ENCODE peak calls at places on chromosomes 4 and X, in ten cellular contexts. One of them, this sample, is unnamed.

GRCh38 chr4:42627887-42628646 is 28.8 kb downstream of the ATP8A1 start:
- DNase-seq in PC-3: no peak
- DNase-seq in DND-41: peak; percentile 19
- DNase-seq in HepG2: no peak
- DNase-seq in GM23248: no peak
- DNase-seq in H1: no peak
- DNase-seq in hepatocyte: no peak
- DNase-seq in mammary epithelial cell: no peak
- DNase-seq in fibroblast of lung: no peak
- DNase-seq in endothelial cell of umbilical vein: no peak
- DNase-seq in this sample: no peak

GRCh38 chr4:115969756-115970155 is 856.3 kb upstream of the NDST4 start:
- DNase-seq in H1: no peak
- DNase-seq in GM23248: no peak
- DNase-seq in HepG2: no peak
- DNase-seq in DND-41: no peak
- DNase-seq in hepatocyte: no peak
- DNase-seq in mammary epithelial cell: peak; percentile 39
- DNase-seq in fibroblast of lung: no peak
- DNase-seq in PC-3: no peak
- DNase-seq in endothelial cell of umbilical vein: no peak
- DNase-seq in this sample: no peak

GRCh38 chr4:189322426-189322825 is 618.2 kb upstream of the FRG1 start:
- DNase-seq in DND-41: no peak
- DNase-seq in H1: no peak
- DNase-seq in fibroblast of lung: no peak
- DNase-seq in PC-3: no peak
- DNase-seq in hepatocyte: no peak
- DNase-seq in GM23248: no peak
- DNase-seq in mammary epithelial cell: no peak
- DNase-seq in HepG2: no peak
- DNase-seq in endothelial cell of umbilical vein: no peak
- DNase-seq in this sample: no peak

GRCh38 chr4:154982187-154983047 is 201.3 kb downstream of the RBM46 start:
- DNase-seq in mammary epithelial cell: peak; percentile 44
- DNase-seq in DND-41: peak; percentile 24
- DNase-seq in endothelial cell of umbilical vein: peak; percentile 61
- DNase-seq in H1: peak; percentile 76
- DNase-seq in hepatocyte: peak; percentile 76
- DNase-seq in GM23248: peak; percentile 75
- DNase-seq in HepG2: peak; percentile 32
- DNase-seq in fibroblast of lung: peak; percentile 25
- DNase-seq in PC-3: peak; percentile 69
- DNase-seq in this sample: peak; percentile 55

GRCh38 chrX:71541546-71542022 is 8.7 kb downstream of the OGT start:
- DNase-seq in hepatocyte: no peak
- DNase-seq in endothelial cell of umbilical vein: peak; percentile 67
- DNase-seq in DND-41: peak; percentile 27
- DNase-seq in PC-3: peak; percentile 46
- DNase-seq in GM23248: peak; percentile 85
- DNase-seq in HepG2: no peak
- DNase-seq in fibroblast of lung: peak; percentile 60
- DNase-seq in H1: no peak
- DNase-seq in mammary epithelial cell: peak; percentile 29
- DNase-seq in this sample: no peak

GRCh38 chr4:137949746-137950145 is 292.4 kb downstream of the SLC7A11 start:
- DNase-seq in HepG2: no peak
- DNase-seq in fibroblast of lung: peak; percentile 8
- DNase-seq in GM23248: peak; percentile 26
- DNase-seq in hepatocyte: no peak
- DNase-seq in endothelial cell of umbilical vein: no peak
- DNase-seq in DND-41: no peak
- DNase-seq in H1: no peak
- DNase-seq in mammary epithelial cell: no peak
- DNase-seq in PC-3: no peak
- DNase-seq in this sample: no peak

GRCh38 chr4:35151816-35152572 is 1092.3 kb downstream of the ARAP2 start:
- DNase-seq in GM23248: no peak
- DNase-seq in DND-41: no peak
- DNase-seq in hepatocyte: peak; percentile 44
- DNase-seq in H1: peak; percentile 66
- DNase-seq in HepG2: peak; percentile 32
- DNase-seq in mammary epithelial cell: no peak
- DNase-seq in PC-3: peak; percentile 67
- DNase-seq in endothelial cell of umbilical vein: no peak
- DNase-seq in fibroblast of lung: no peak
- DNase-seq in this sample: peak; percentile 13

GRCh38 chr4:94410678-94411206 is 41.0 kb upstream of the PDLIM5 start:
- DNase-seq in mammary epithelial cell: no peak
- DNase-seq in DND-41: no peak
- DNase-seq in fibroblast of lung: no peak
- DNase-seq in GM23248: peak; percentile 93
- DNase-seq in PC-3: peak; percentile 22
- DNase-seq in H1: no peak
- DNase-seq in hepatocyte: peak; percentile 8
- DNase-seq in endothelial cell of umbilical vein: no peak
- DNase-seq in HepG2: peak; percentile 76
- DNase-seq in this sample: no peak

GRCh38 chr4:183971938-183972490 is 66.9 kb downstream of the STOX2 start:
- DNase-seq in HepG2: no peak
- DNase-seq in mammary epithelial cell: no peak
- DNase-seq in PC-3: peak; percentile 6
- DNase-seq in endothelial cell of umbilical vein: no peak
- DNase-seq in fibroblast of lung: no peak
- DNase-seq in GM23248: no peak
- DNase-seq in H1: no peak
- DNase-seq in hepatocyte: no peak
- DNase-seq in DND-41: no peak
- DNase-seq in this sample: no peak

GRCh38 chrX:29947225-29947624 is 268.1 kb upstream of the MAGEB2 start:
- DNase-seq in DND-41: no peak
- DNase-seq in H1: no peak
- DNase-seq in GM23248: peak; percentile 20
- DNase-seq in endothelial cell of umbilical vein: no peak
- DNase-seq in fibroblast of lung: no peak
- DNase-seq in PC-3: no peak
- DNase-seq in HepG2: no peak
- DNase-seq in mammary epithelial cell: no peak
- DNase-seq in hepatocyte: no peak
- DNase-seq in this sample: no peak

GRCh38 chrX:69066021-69066757 is 99.1 kb downstream of the PJA1 start:
- DNase-seq in DND-41: no peak
- DNase-seq in GM23248: no peak
- DNase-seq in hepatocyte: no peak
- DNase-seq in HepG2: no peak
- DNase-seq in mammary epithelial cell: no peak
- DNase-seq in PC-3: no peak
- DNase-seq in fibroblast of lung: no peak
- DNase-seq in H1: peak; percentile 16
- DNase-seq in endothelial cell of umbilical vein: no peak
- DNase-seq in this sample: no peak

GRCh38 chr4:98786866-98787265 is 128.5 kb upstream of the TSPAN5 start:
- DNase-seq in DND-41: no peak
- DNase-seq in endothelial cell of umbilical vein: peak; percentile 32
- DNase-seq in fibroblast of lung: no peak
- DNase-seq in HepG2: peak; percentile 21
- DNase-seq in PC-3: no peak
- DNase-seq in hepatocyte: no peak
- DNase-seq in mammary epithelial cell: no peak
- DNase-seq in GM23248: peak; percentile 30
- DNase-seq in H1: no peak
- DNase-seq in this sample: no peak

GRCh38 chr4:77581724-77582123 is 23.9 kb upstream of the CXCL13 start:
- DNase-seq in HepG2: no peak
- DNase-seq in H1: no peak
- DNase-seq in PC-3: peak; percentile 68
- DNase-seq in DND-41: no peak
- DNase-seq in hepatocyte: no peak
- DNase-seq in endothelial cell of umbilical vein: no peak
- DNase-seq in GM23248: peak; percentile 38
- DNase-seq in mammary epithelial cell: peak; percentile 56
- DNase-seq in fibroblast of lung: peak; percentile 43
- DNase-seq in this sample: peak; percentile 68

DNA sequence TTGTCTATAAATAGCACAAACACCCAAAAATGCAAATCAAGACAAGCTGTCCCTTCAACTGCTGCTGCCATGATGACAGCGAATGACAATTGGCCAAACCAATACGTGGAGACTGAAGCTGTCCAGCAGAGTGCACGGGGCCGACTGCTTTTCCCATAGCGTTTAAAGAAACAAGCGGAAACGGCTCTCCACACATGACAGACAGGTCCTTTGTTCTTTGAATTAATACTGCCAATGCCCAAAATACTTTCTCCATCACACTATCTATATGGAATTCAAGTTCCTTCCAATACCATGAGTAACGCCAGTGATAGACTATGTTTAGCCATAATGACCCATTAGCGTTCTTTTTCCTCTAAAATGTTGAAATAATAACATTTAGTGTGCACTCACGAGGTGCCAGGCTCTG is 35.5 kb downstream of the AFAP1 start:
- DNase-seq in HepG2: no peak
- DNase-seq in hepatocyte: no peak
- DNase-seq in DND-41: no peak
- DNase-seq in PC-3: no peak
- DNase-seq in GM23248: peak; percentile 93
- DNase-seq in endothelial cell of umbilical vein: peak; percentile 91
- DNase-seq in fibroblast of lung: peak; percentile 97
- DNase-seq in H1: no peak
- DNase-seq in mammary epithelial cell: no peak
- DNase-seq in this sample: no peak
- H3K4me1 ChIP-seq in HepG2: peaks cover 33% of the 10 kb centered on the region
- H3K4me1 ChIP-seq in hepatocyte: peaks cover 24% of the 10 kb centered on the region
- H3K4me1 ChIP-seq in DND-41: no peaks in the 10 kb centered on the region
- H3K4me1 ChIP-seq in PC-3: peaks cover 31% of the 10 kb centered on the region
- H3K4me1 ChIP-seq in GM23248: peaks cover 72% of the 10 kb centered on the region
- H3K4me1 ChIP-seq in endothelial cell of umbilical vein: peaks cover 85% of the 10 kb centered on the region
- H3K4me1 ChIP-seq in fibroblast of lung: peaks cover 26% of the 10 kb centered on the region
- H3K4me1 ChIP-seq in H1: peaks cover 8% of the 10 kb centered on the region
- H3K4me1 ChIP-seq in mammary epithelial cell: peaks cover 26% of the 10 kb centered on the region
- H3K4me1 ChIP-seq in this sample: no peaks in the 10 kb centered on the region

GRCh38 chrX:84336646-84337045 is 148.6 kb upstream of the RPS6KA6 start:
- DNase-seq in mammary epithelial cell: no peak
- DNase-seq in GM23248: no peak
- DNase-seq in H1: no peak
- DNase-seq in HepG2: no peak
- DNase-seq in fibroblast of lung: peak; percentile 51
- DNase-seq in DND-41: no peak
- DNase-seq in PC-3: no peak
- DNase-seq in hepatocyte: no peak
- DNase-seq in endothelial cell of umbilical vein: no peak
- DNase-seq in this sample: no peak

GRCh38 chrX:84339507-84340364 is 151.7 kb upstream of the RPS6KA6 start:
- DNase-seq in endothelial cell of umbilical vein: peak; percentile 41
- DNase-seq in mammary epithelial cell: peak; percentile 17
- DNase-seq in HepG2: peak; percentile 0
- DNase-seq in H1: no peak
- DNase-seq in hepatocyte: peak; percentile 25
- DNase-seq in GM23248: peak; percentile 32
- DNase-seq in fibroblast of lung: no peak
- DNase-seq in PC-3: peak; percentile 54
- DNase-seq in DND-41: no peak
- DNase-seq in this sample: peak; percentile 26

GRCh38 chrX:84340981-84341380 is 153.0 kb upstream of the RPS6KA6 start:
- DNase-seq in DND-41: no peak
- DNase-seq in endothelial cell of umbilical vein: no peak
- DNase-seq in H1: no peak
- DNase-seq in PC-3: no peak
- DNase-seq in GM23248: peak; percentile 66
- DNase-seq in mammary epithelial cell: peak; percentile 21
- DNase-seq in HepG2: no peak
- DNase-seq in fibroblast of lung: peak; percentile 61
- DNase-seq in hepatocyte: no peak
- DNase-seq in this sample: no peak
- H2AFZ ChIP-seq in DND-41: no peak overlapping the region
- H2AFZ ChIP-seq in endothelial cell of umbilical vein: no peak overlapping the region
- H2AFZ ChIP-seq in H1: no peak overlapping the region
- H2AFZ ChIP-seq in PC-3: no peak overlapping the region
- H2AFZ ChIP-seq in GM23248: no peak overlapping the region
- H2AFZ ChIP-seq in mammary epithelial cell: no peak overlapping the region
- H2AFZ ChIP-seq in HepG2: no peak overlapping the region
- H2AFZ ChIP-seq in fibroblast of lung: no peak overlapping the region
- H2AFZ ChIP-seq in hepatocyte: no peak overlapping the region
- H2AFZ ChIP-seq in this sample: no peak overlapping the region

DNA sequence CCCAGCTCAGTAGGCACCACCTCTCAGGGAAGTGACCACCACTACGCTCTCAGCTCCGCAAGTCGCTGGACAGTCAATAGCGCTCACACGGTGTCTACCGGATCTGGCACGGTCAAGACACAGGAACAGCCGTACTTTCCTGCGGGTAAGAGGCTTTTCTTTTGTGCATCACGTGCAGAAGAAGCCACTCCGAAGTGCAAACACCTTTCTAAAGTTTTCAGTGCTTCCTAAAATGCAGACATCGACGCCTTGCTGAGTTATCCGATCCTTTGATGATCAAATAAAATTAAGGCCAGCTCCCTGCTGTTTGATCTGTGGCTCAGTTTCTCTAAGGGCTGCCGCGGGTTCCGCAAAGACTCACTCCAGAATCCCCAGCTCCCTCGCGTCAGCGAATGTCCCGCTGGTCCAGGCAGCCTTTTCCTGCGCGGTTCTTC is 71.8 kb downstream of the FBXO8 start:
- DNase-seq in fibroblast of lung: no peak
- DNase-seq in HepG2: no peak
- DNase-seq in GM23248: no peak
- DNase-seq in endothelial cell of umbilical vein: no peak
- DNase-seq in PC-3: no peak
- DNase-seq in mammary epithelial cell: no peak
- DNase-seq in DND-41: no peak
- DNase-seq in H1: no peak
- DNase-seq in hepatocyte: no peak
- DNase-seq in this sample: no peak
- TF ChIP-seq EZH2 in fibroblast of lung: peak; percentile 9
- TF ChIP-seq EZH2 in HepG2: no peak
- TF ChIP-seq EZH2 in GM23248: no peak
- TF ChIP-seq EZH2 in endothelial cell of umbilical vein: peak; percentile 78
- TF ChIP-seq EZH2 in PC-3: no peak
- TF ChIP-seq EZH2 in mammary epithelial cell: peak; percentile 65
- TF ChIP-seq EZH2 in DND-41: no peak
- TF ChIP-seq EZH2 in H1: peak; percentile 83
- TF ChIP-seq EZH2 in hepatocyte: peak; percentile 87
- TF ChIP-seq EZH2 in this sample: no peak

DNA sequence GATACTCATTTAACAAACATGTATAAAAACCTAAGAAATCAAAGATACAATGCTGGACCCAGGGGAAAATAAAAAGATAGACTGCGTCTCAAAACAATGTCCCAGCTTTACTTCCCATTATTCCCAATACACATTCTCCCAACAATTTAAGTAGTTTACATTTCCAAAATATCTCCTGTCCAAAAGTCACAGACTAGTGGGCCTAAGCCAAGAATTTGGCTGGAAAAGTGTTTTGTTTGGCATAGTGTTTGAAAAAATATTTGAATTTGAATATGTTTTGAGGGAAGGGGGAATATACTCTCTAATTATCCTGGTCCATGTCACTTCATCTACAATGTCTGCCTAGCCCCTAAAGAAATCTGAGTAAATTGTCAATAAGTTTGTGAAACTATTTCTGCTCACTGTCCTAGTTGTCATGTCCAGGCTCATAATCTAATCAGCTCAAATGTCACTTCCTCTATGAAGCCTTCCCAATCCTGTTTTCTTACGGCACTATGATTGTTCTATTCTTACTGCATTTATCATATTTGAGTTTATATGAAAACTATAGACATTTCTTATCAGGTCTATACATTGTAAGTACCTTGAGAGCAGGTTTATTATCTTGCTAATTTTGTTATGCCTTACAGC is 74.4 kb downstream of the SEC24D start:
- DNase-seq in hepatocyte: no peak
- DNase-seq in HepG2: no peak
- DNase-seq in mammary epithelial cell: no peak
- DNase-seq in fibroblast of lung: peak; percentile 36
- DNase-seq in PC-3: no peak
- DNase-seq in DND-41: no peak
- DNase-seq in H1: no peak
- DNase-seq in endothelial cell of umbilical vein: peak; percentile 52
- DNase-seq in GM23248: no peak
- DNase-seq in this sample: no peak
- H3K4me1 ChIP-seq in hepatocyte: peaks cover 36% of the 10 kb centered on the region
- H3K4me1 ChIP-seq in HepG2: peaks cover 32% of the 10 kb centered on the region
- H3K4me1 ChIP-seq in mammary epithelial cell: peaks cover 12% of the 10 kb centered on the region
- H3K4me1 ChIP-seq in fibroblast of lung: peaks cover 23% of the 10 kb centered on the region
- H3K4me1 ChIP-seq in PC-3: peaks cover 15% of the 10 kb centered on the region
- H3K4me1 ChIP-seq in DND-41: no peaks in the 10 kb centered on the region
- H3K4me1 ChIP-seq in H1: no peaks in the 10 kb centered on the region
- H3K4me1 ChIP-seq in endothelial cell of umbilical vein: peaks cover 21% of the 10 kb centered on the region
- H3K4me1 ChIP-seq in GM23248: peaks cover 78% of the 10 kb centered on the region
- H3K4me1 ChIP-seq in this sample: peaks cover 31% of the 10 kb centered on the region